ENCODE peak calls at places on chromosome 16, in seven cellular contexts. One of them, this sample, is unnamed. For H3K9me3, the result is how much of the 10 kb centered on the place peaks cover.

GRCh38 chr16:15983898-15984297 is 34.5 kb downstream of the ABCC1 start:
- DNase-seq in uterus: no peak
- DNase-seq in PC-3: no peak
- DNase-seq in heart right ventricle: peak
- DNase-seq in left ventricle myocardium inferior: peak
- DNase-seq in colonic mucosa: no peak
- DNase-seq in Caco-2: no peak
- DNase-seq in this sample: no peak

GRCh38 chr16:70635356-70636016 is 10.9 kb upstream of the IL34 start:
- DNase-seq in colonic mucosa: no peak
- DNase-seq in left ventricle myocardium inferior: peak
- DNase-seq in uterus: no peak
- DNase-seq in heart right ventricle: peak
- DNase-seq in Caco-2: no peak
- DNase-seq in PC-3: peak
- DNase-seq in this sample: no peak

GRCh38 chr16:15777533-15778203 is 79.2 kb downstream of the MYH11 start:
- DNase-seq in uterus: no peak
- DNase-seq in Caco-2: peak
- DNase-seq in heart right ventricle: no peak
- DNase-seq in colonic mucosa: no peak
- DNase-seq in PC-3: peak
- DNase-seq in left ventricle myocardium inferior: no peak
- DNase-seq in this sample: peak

GRCh38 chr16:50400312-50400966 is 31.7 kb upstream of the BRD7 start:
- DNase-seq in PC-3: no peak
- DNase-seq in Caco-2: no peak
- DNase-seq in uterus: no peak
- DNase-seq in left ventricle myocardium inferior: no peak
- DNase-seq in heart right ventricle: no peak
- DNase-seq in colonic mucosa: no peak
- DNase-seq in this sample: no peak

GRCh38 chr16:80577485-80578280 is 36.9 kb downstream of the DYNLRB2 start:
- DNase-seq in PC-3: no peak
- DNase-seq in colonic mucosa: no peak
- DNase-seq in left ventricle myocardium inferior: no peak
- DNase-seq in uterus: no peak
- DNase-seq in heart right ventricle: no peak
- DNase-seq in Caco-2: no peak
- DNase-seq in this sample: no peak

GRCh38 chr16:66486773-66487579 is 59.9 kb downstream of the BEAN1 start:
- DNase-seq in PC-3: peak
- DNase-seq in left ventricle myocardium inferior: no peak
- DNase-seq in heart right ventricle: peak
- DNase-seq in Caco-2: no peak
- DNase-seq in uterus: peak
- DNase-seq in colonic mucosa: no peak
- DNase-seq in this sample: peak

GRCh38 chr16:50278251-50278650 is 11.9 kb downstream of the ADCY7 start:
- DNase-seq in PC-3: no peak
- DNase-seq in Caco-2: no peak
- DNase-seq in heart right ventricle: no peak
- DNase-seq in uterus: no peak
- DNase-seq in colonic mucosa: no peak
- DNase-seq in left ventricle myocardium inferior: no peak
- DNase-seq in this sample: peak

GRCh38 chr16:17303101-17303500 is 167.7 kb downstream of the XYLT1 start:
- DNase-seq in heart right ventricle: no peak
- DNase-seq in PC-3: no peak
- DNase-seq in uterus: no peak
- DNase-seq in colonic mucosa: peak
- DNase-seq in Caco-2: no peak
- DNase-seq in left ventricle myocardium inferior: no peak
- DNase-seq in this sample: no peak

GRCh38 chr16:58236831-58237230 is 38.9 kb upstream of the CSNK2A2 start:
- DNase-seq in colonic mucosa: no peak
- DNase-seq in uterus: no peak
- DNase-seq in heart right ventricle: no peak
- DNase-seq in PC-3: no peak
- DNase-seq in Caco-2: no peak
- DNase-seq in left ventricle myocardium inferior: no peak
- DNase-seq in this sample: no peak

GRCh38 chr16:58235663-58236062 is 37.8 kb upstream of the CSNK2A2 start:
- DNase-seq in uterus: no peak
- DNase-seq in PC-3: no peak
- DNase-seq in left ventricle myocardium inferior: no peak
- DNase-seq in heart right ventricle: no peak
- DNase-seq in Caco-2: no peak
- DNase-seq in colonic mucosa: no peak
- DNase-seq in this sample: no peak

GRCh38 chr16:58234831-58235595 is 37.1 kb upstream of the CSNK2A2 start:
- DNase-seq in uterus: no peak
- DNase-seq in left ventricle myocardium inferior: no peak
- DNase-seq in Caco-2: no peak
- DNase-seq in colonic mucosa: no peak
- DNase-seq in PC-3: no peak
- DNase-seq in heart right ventricle: no peak
- DNase-seq in this sample: no peak

GRCh38 chr16:58236231-58236690 is 38.4 kb upstream of the CSNK2A2 start:
- DNase-seq in Caco-2: peak
- DNase-seq in heart right ventricle: peak
- DNase-seq in PC-3: peak
- DNase-seq in uterus: peak
- DNase-seq in colonic mucosa: peak
- DNase-seq in left ventricle myocardium inferior: peak
- DNase-seq in this sample: peak
- H3K4me3 ChIP-seq in Caco-2: peak
- H3K4me3 ChIP-seq in heart right ventricle: peak
- H3K4me3 ChIP-seq in PC-3: peak
- H3K4me3 ChIP-seq in uterus: peak
- H3K4me3 ChIP-seq in colonic mucosa: peak
- H3K4me3 ChIP-seq in left ventricle myocardium inferior: peak
- H3K4me3 ChIP-seq in this sample: peak

DNA sequence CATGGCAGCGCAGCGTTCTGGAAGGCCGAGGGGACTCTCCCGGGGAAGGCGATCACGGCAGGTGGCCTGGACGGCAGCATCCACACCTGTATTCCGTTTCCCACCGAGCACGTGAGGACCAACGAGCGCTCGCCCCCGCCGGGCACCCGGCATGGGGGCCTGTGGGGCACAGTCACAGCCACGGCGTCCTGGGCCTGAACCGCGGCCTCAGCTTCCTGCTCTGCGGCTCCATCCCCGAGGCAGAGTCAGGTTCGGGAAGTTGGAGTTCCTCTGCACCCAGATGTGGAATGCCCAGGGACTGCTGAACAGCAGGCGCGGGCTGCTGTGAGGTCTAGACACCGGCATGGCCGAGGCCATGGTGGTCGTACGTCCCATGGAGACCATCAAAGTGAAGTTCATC is 1713.9 kb downstream of the TP53TG3F start:
- DNase-seq in heart right ventricle: no peak
- DNase-seq in uterus: no peak
- DNase-seq in colonic mucosa: no peak
- DNase-seq in left ventricle myocardium inferior: no peak
- DNase-seq in Caco-2: no peak
- DNase-seq in PC-3: no peak
- DNase-seq in this sample: peak
- H3K9me3 ChIP-seq in heart right ventricle: under half
- H3K9me3 ChIP-seq in uterus: under half
- H3K9me3 ChIP-seq in colonic mucosa: under half
- H3K9me3 ChIP-seq in left ventricle myocardium inferior: under half
- H3K9me3 ChIP-seq in Caco-2: under half
- H3K9me3 ChIP-seq in PC-3: under half
- H3K9me3 ChIP-seq in this sample: under half

GRCh38 chr16:693364-693763 is 3.2 kb upstream of the WDR24 start:
- DNase-seq in PC-3: no peak
- DNase-seq in left ventricle myocardium inferior: no peak
- DNase-seq in colonic mucosa: no peak
- DNase-seq in Caco-2: no peak
- DNase-seq in uterus: no peak
- DNase-seq in heart right ventricle: no peak
- DNase-seq in this sample: no peak
- H3K4me3 ChIP-seq in PC-3: no peak
- H3K4me3 ChIP-seq in left ventricle myocardium inferior: no peak
- H3K4me3 ChIP-seq in colonic mucosa: no peak
- H3K4me3 ChIP-seq in Caco-2: peak
- H3K4me3 ChIP-seq in uterus: no peak
- H3K4me3 ChIP-seq in heart right ventricle: no peak
- H3K4me3 ChIP-seq in this sample: no peak

DNA sequence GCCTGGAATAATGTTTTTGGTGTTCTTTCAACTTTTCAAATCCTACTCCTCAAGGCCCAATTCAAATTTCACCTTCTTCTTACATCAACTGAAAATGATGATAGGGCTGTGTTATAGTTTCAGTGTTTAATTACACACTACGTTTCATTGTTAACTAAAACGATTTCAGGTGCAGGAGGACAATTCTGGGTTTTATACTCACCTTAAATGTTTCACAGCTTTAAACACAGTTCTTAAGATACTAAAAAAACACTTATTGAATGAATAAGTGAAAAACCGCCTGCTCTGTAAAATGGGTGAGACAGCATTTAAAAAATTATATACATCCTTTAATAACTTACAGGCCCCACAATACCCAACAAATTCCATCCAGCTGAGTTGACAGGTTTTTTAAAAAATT is 6.2 kb upstream of the MPHOSPH6 start:
- DNase-seq in heart right ventricle: no peak
- DNase-seq in uterus: no peak
- DNase-seq in colonic mucosa: no peak
- DNase-seq in Caco-2: no peak
- DNase-seq in PC-3: no peak
- DNase-seq in left ventricle myocardium inferior: no peak
- DNase-seq in this sample: no peak
- H3K9me3 ChIP-seq in heart right ventricle: under half
- H3K9me3 ChIP-seq in uterus: under half
- H3K9me3 ChIP-seq in colonic mucosa: under half
- H3K9me3 ChIP-seq in Caco-2: under half
- H3K9me3 ChIP-seq in PC-3: under half
- H3K9me3 ChIP-seq in left ventricle myocardium inferior: under half
- H3K9me3 ChIP-seq in this sample: under half

DNA sequence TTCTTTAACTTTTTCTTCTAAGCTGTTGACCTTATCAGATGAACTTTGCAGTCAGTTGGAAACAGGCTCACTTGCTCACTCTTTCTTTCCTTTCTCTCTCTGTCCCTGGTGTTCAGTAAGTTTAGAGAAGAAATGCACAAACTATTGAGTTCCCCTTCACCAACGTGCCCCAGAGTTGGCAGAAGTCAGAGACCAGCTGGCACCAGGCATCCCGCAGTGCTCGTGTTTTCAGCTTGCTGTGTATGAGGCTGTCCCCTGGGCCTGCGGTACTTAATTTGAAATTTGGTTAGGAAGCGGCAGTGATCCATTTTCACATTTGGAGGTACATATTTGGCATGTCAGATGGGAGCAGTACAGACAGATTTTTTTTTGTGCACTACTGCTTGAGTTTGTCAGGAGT is 258.6 kb downstream of the SNX29 start:
- DNase-seq in Caco-2: no peak
- DNase-seq in heart right ventricle: no peak
- DNase-seq in left ventricle myocardium inferior: no peak
- DNase-seq in PC-3: no peak
- DNase-seq in uterus: no peak
- DNase-seq in colonic mucosa: no peak
- DNase-seq in this sample: no peak
- H3K4me3 ChIP-seq in Caco-2: no peak
- H3K4me3 ChIP-seq in heart right ventricle: no peak
- H3K4me3 ChIP-seq in left ventricle myocardium inferior: no peak
- H3K4me3 ChIP-seq in PC-3: no peak
- H3K4me3 ChIP-seq in uterus: no peak
- H3K4me3 ChIP-seq in colonic mucosa: no peak
- H3K4me3 ChIP-seq in this sample: no peak

GRCh38 chr16:3383045-3383448 is 17.8 kb downstream of the ZSCAN32 start:
- DNase-seq in PC-3: no peak
- DNase-seq in heart right ventricle: no peak
- DNase-seq in Caco-2: no peak
- DNase-seq in left ventricle myocardium inferior: no peak
- DNase-seq in uterus: no peak
- DNase-seq in colonic mucosa: no peak
- DNase-seq in this sample: no peak

GRCh38 chr16:3375680-3376079 is 20.0 kb downstream of the OR2C1 start:
- DNase-seq in colonic mucosa: no peak
- DNase-seq in heart right ventricle: no peak
- DNase-seq in left ventricle myocardium inferior: no peak
- DNase-seq in PC-3: no peak
- DNase-seq in Caco-2: no peak
- DNase-seq in uterus: no peak
- DNase-seq in this sample: no peak

DNA sequence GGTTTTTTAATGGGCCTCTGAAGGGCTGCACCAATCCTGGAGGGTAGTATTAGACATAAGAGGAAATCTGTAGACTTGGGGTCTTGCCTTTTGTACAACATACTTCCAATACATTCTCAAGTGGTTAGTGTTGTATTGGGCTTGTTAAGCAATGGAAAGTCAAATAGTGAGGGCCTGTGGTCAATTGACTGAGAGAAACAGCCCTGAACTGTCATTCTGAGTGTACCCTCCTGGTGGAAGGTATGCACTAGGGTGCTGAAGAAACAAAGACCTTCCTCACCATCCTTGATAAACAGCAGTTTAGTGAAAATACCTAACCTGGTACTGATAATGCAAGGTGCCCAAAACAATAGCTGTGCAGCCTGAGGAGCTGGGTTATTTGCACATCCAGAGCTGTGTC is 22.2 kb downstream of the OR2C1 start:
- DNase-seq in Caco-2: peak
- DNase-seq in colonic mucosa: no peak
- DNase-seq in heart right ventricle: no peak
- DNase-seq in left ventricle myocardium inferior: no peak
- DNase-seq in uterus: no peak
- DNase-seq in PC-3: no peak
- DNase-seq in this sample: no peak
- H3K9me3 ChIP-seq in Caco-2: under half
- H3K9me3 ChIP-seq in colonic mucosa: under half
- H3K9me3 ChIP-seq in heart right ventricle: under half
- H3K9me3 ChIP-seq in left ventricle myocardium inferior: under half
- H3K9me3 ChIP-seq in uterus: half or more
- H3K9me3 ChIP-seq in PC-3: under half
- H3K9me3 ChIP-seq in this sample: under half

GRCh38 chr16:89711601-89712475 is 8.9 kb downstream of the VPS9D1 start:
- DNase-seq in left ventricle myocardium inferior: no peak
- DNase-seq in Caco-2: peak
- DNase-seq in uterus: no peak
- DNase-seq in heart right ventricle: no peak
- DNase-seq in colonic mucosa: peak
- DNase-seq in PC-3: peak
- DNase-seq in this sample: peak
- H3K4me3 ChIP-seq in left ventricle myocardium inferior: peak
- H3K4me3 ChIP-seq in Caco-2: peak
- H3K4me3 ChIP-seq in uterus: peak
- H3K4me3 ChIP-seq in heart right ventricle: peak
- H3K4me3 ChIP-seq in colonic mucosa: peak
- H3K4me3 ChIP-seq in PC-3: peak
- H3K4me3 ChIP-seq in this sample: no peak

GRCh38 chr16:3311496-3311895 is 6.2 kb downstream of the ZNF75A start:
- DNase-seq in colonic mucosa: no peak
- DNase-seq in Caco-2: no peak
- DNase-seq in left ventricle myocardium inferior: no peak
- DNase-seq in heart right ventricle: no peak
- DNase-seq in uterus: no peak
- DNase-seq in PC-3: no peak
- DNase-seq in this sample: no peak
- H3K9me3 ChIP-seq in colonic mucosa: under half
- H3K9me3 ChIP-seq in Caco-2: under half
- H3K9me3 ChIP-seq in left ventricle myocardium inferior: half or more
- H3K9me3 ChIP-seq in heart right ventricle: under half
- H3K9me3 ChIP-seq in uterus: half or more
- H3K9me3 ChIP-seq in PC-3: under half
- H3K9me3 ChIP-seq in this sample: under half

GRCh38 chr16:48611329-48612137 is 1.6 kb upstream of the N4BP1 start:
- DNase-seq in uterus: no peak
- DNase-seq in left ventricle myocardium inferior: no peak
- DNase-seq in colonic mucosa: peak
- DNase-seq in PC-3: no peak
- DNase-seq in heart right ventricle: no peak
- DNase-seq in Caco-2: no peak
- DNase-seq in this sample: no peak
- H3K4me3 ChIP-seq in uterus: no peak
- H3K4me3 ChIP-seq in left ventricle myocardium inferior: no peak
- H3K4me3 ChIP-seq in colonic mucosa: no peak
- H3K4me3 ChIP-seq in PC-3: no peak
- H3K4me3 ChIP-seq in heart right ventricle: no peak
- H3K4me3 ChIP-seq in Caco-2: no peak
- H3K4me3 ChIP-seq in this sample: no peak

This sample was measured in kidney.